ENCODE peak calls at places on chromosomes 5 and 9, in five cellular contexts. L, H, Y, F and J are unnamed samples.

GRCh38 chr9:94804917-94805544 is 78.5 kb downstream of the AOPEP start:
- DNase-seq in Y (no peak), L (no peak), F (no peak), H (no peak), J (no peak)

GRCh38 chr5:139462582-139463276 is at the start of gene ECSCR:
- DNase-seq in Y (no peak), L (no peak), H (no peak), F (no peak), J (no peak)

GRCh38 chr5:78591972-78592700 is 56.4 kb downstream of the LHFPL2 start:
- DNase-seq in Y (peak), F (no peak), H (no peak), L (no peak), J (no peak)

GRCh38 chr5:98700730-98701129 is 72.7 kb upstream of the RGMB start:
- DNase-seq in F (no peak), H (no peak), L (no peak), Y (peak), J (no peak)

GRCh38 chr9:136658849-136659535 is 3.7 kb upstream of the EGFL7 start:
- DNase-seq in L (no peak), F (no peak), Y (no peak), H (no peak), J (no peak)

GRCh38 chr9:121914017-121914595 is 179.0 kb downstream of the TTLL11 start:
- DNase-seq in Y (no peak), H (no peak), L (no peak), F (no peak), J (no peak)

GRCh38 chr9:6877671-6878161 is 119.9 kb downstream of the KDM4C start:
- DNase-seq in H (no peak), Y (peak), F (no peak), L (no peak), J (no peak)

GRCh38 chr9:109816490-109816889 is 36.5 kb downstream of the PALM2AKAP2 start:
- DNase-seq in L (no peak), H (peak), Y (peak), F (no peak), J (no peak)

GRCh38 chr5:68086857-68087256 is 128.7 kb upstream of the PIK3R1 start:
- DNase-seq in F (no peak), H (peak), Y (peak), L (no peak), J (no peak)

GRCh38 chr5:177301503-177302165 is 1.9 kb downstream of the RAB24 start:
- DNase-seq in L (peak), Y (peak), F (no peak), H (no peak), J (no peak)

GRCh38 chr9:92736816-92737606 is 27.6 kb downstream of the BICD2 start:
- DNase-seq in H (no peak), F (no peak), L (no peak), Y (no peak), J (no peak)

GRCh38 chr5:26482076-26482816 is 556.1 kb downstream of the CDH9 start:
- DNase-seq in H (no peak), L (peak), F (no peak), Y (no peak), J (no peak)

GRCh38 chr9:80175286-80175906 is 603.6 kb downstream of the TLE4 start:
- DNase-seq in H (no peak), F (no peak), L (peak), Y (peak), J (no peak)

GRCh38 chr9:2727966-2728613 is 10.8 kb downstream of the KCNV2 start:
- DNase-seq in L (peak), H (peak), Y (peak), F (no peak), J (no peak)

GRCh38 chr5:98104454-98105188 is 668.8 kb upstream of the RGMB start:
- DNase-seq in H (no peak), F (no peak), Y (peak), L (no peak), J (no peak)

GRCh38 chr9:4740373-4740622 is 704 bp downstream of the AK3 start:
- DNase-seq in H (no peak), L (no peak), F (no peak), Y (peak), J (no peak)

GRCh38 chr5:8869932-8870331 is 675.9 kb downstream of the SEMA5A start:
- DNase-seq in F (no peak), Y (no peak), H (no peak), L (no peak), J (no peak)

GRCh38 chr5:148740966-148741742 is 85.3 kb upstream of the ADRB2 start:
- DNase-seq in Y (peak), F (no peak), L (peak), H (peak), J (no peak)

GRCh38 chr5:756865-757345 is 27.6 kb downstream of the ZDHHC11B start:
- DNase-seq in Y (no peak), L (no peak), H (no peak), F (no peak), J (no peak)

GRCh38 chr9:100052375-100052774 is 46.4 kb downstream of the ERP44 start:
- DNase-seq in H (no peak), L (no peak), Y (no peak), F (no peak), J (no peak)

GRCh38 chr5:160278356-160278755 is 34.0 kb downstream of the CCNJL start:
- DNase-seq in F (no peak), H (no peak), Y (no peak), L (no peak), J (no peak)

GRCh38 chr9:132169672-132170392 is 8.0 kb downstream of the NTNG2 start:
- DNase-seq in L (peak), H (peak), Y (peak), F (peak), J (no peak)

GRCh38 chr5:148759101-148759500 is 67.3 kb upstream of the ADRB2 start:
- DNase-seq in L (no peak), Y (no peak), F (no peak), H (no peak), J (no peak)

GRCh38 chr9:6247266-6247665 is 31.7 kb downstream of the IL33 start:
- DNase-seq in L (no peak), Y (peak), H (no peak), F (no peak), J (no peak)

GRCh38 chr5:168162464-168162863 is 129.0 kb upstream of the WWC1 start:
- DNase-seq in L (peak), Y (no peak), F (no peak), H (no peak), J (no peak)

GRCh38 chr9:131678499-131679111 is 61.3 kb downstream of the RAPGEF1 start:
- DNase-seq in Y (peak), F (peak), H (peak), L (no peak), J (no peak)

GRCh38 chr5:141483842-141484241 is 988 bp upstream of the PCDHGC4 start:
- DNase-seq in Y (no peak), F (no peak), H (no peak), L (no peak), J (no peak)

GRCh38 chr5:134527156-134527960 is 1.9 kb downstream of the JADE2 start:
- DNase-seq in L (peak), Y (peak), F (peak), H (peak), J (no peak)

GRCh38 chr5:14190194-14191164 is 47.3 kb downstream of the TRIO start:
- DNase-seq in H (peak), L (peak), Y (peak), F (no peak), J (no peak)

GRCh38 chr5:176650354-176650884 is 3.1 kb downstream of the TSPAN17 start:
- DNase-seq in F (no peak), L (no peak), Y (peak), H (no peak), J (no peak)

GRCh38 chr9:33227741-33228140 is 12.2 kb upstream of the SPINK4 start:
- DNase-seq in F (no peak), H (no peak), Y (no peak), L (no peak), J (no peak)

GRCh38 chr9:79537838-79538237 is 33.9 kb upstream of the TLE4 start:
- DNase-seq in L (no peak), F (no peak), H (no peak), Y (no peak), J (no peak)

GRCh38 chr9:133589454-133590227 is 19.5 kb downstream of the FAM163B start:
- DNase-seq in H (no peak), F (peak), Y (no peak), L (no peak), J (no peak)

GRCh38 chr9:123696476-123696875 is 233.4 kb downstream of the DENND1A start:
- DNase-seq in Y (peak), F (no peak), L (no peak), H (no peak), J (no peak)

GRCh38 chr5:82793808-82794419 is 283.3 kb downstream of the TMEM167A start:
- DNase-seq in H (no peak), F (peak), L (no peak), Y (peak), J (no peak)

GRCh38 chr5:20286512-20286911 is 298.5 kb upstream of the CDH18 start:
- DNase-seq in L (no peak), H (peak), F (no peak), Y (peak), J (no peak)

GRCh38 chr9:34986541-34987047 is 3.0 kb upstream of the DNAJB5 start:
- DNase-seq in H (no peak), Y (no peak), L (peak), F (no peak), J (no peak)

GRCh38 chr5:55160493-55161209 is 680 bp downstream of the GPX8 start:
- DNase-seq in H (peak), F (no peak), Y (peak), L (no peak), J (no peak)

GRCh38 chr5:169637085-169637855 is at the start of gene DOCK2:
- DNase-seq in F (peak), L (no peak), Y (no peak), H (no peak), J (no peak)